ENCODE peak calls at places on chromosomes 7 and 10, in eight cellular contexts. T, A, N, S, R, W, L and X are unnamed samples.

GRCh38 chr7:64874114-64874513 is 29.0 kb upstream of the ZNF273 start:
- DNase-seq in T (no peak), A (no peak), N (no peak), S (no peak), R (no peak), W (no peak), L (no peak), X (no peak)

GRCh38 chr10:128046156-128046933 is 79.9 kb downstream of the MKI67 start:
- DNase-seq in T (no peak), A (no peak), N (no peak), S (no peak), R (no peak), W (no peak), L (no peak), X (no peak)

GRCh38 chr7:6576024-6576866 is 1.0 kb upstream of the ZDHHC4 start:
- DNase-seq in T (peak), A (no peak), N (no peak), S (no peak), R (no peak), W (no peak), L (no peak), X (no peak)

GRCh38 chr7:111531993-111532392 is 30.3 kb downstream of the IMMP2L start:
- DNase-seq in T (no peak), A (no peak), N (no peak), S (no peak), R (no peak), W (peak), L (no peak), X (no peak)

GRCh38 chr7:79531116-79531515 is 77.6 kb upstream of the MAGI2 start:
- DNase-seq in T (no peak), A (no peak), N (no peak), S (no peak), R (no peak), W (no peak), L (no peak), X (no peak)

GRCh38 chr7:129110575-129111376 is 33.7 kb upstream of the TSPAN33 start:
- DNase-seq in T (no peak), A (no peak), N (no peak), S (no peak), R (no peak), W (no peak), L (no peak), X (no peak)

GRCh38 chr10:75764974-75765551 is 333.6 kb downstream of the LRMDA start:
- DNase-seq in T (no peak), A (no peak), N (no peak), S (no peak), R (no peak), W (no peak), L (no peak), X (no peak)

GRCh38 chr10:22334414-22335203 is 10.7 kb upstream of the SPAG6 start:
- DNase-seq in T (peak), A (peak), N (no peak), S (no peak), R (no peak), W (no peak), L (no peak), X (no peak)

GRCh38 chr7:88791891-88792290 is 3.6 kb downstream of the TEX47 start:
- DNase-seq in T (no peak), A (no peak), N (no peak), S (no peak), R (no peak), W (no peak), L (no peak), X (no peak)

GRCh38 chr7:139909379-139910050 is 80.5 kb downstream of the TBXAS1 start:
- DNase-seq in T (no peak), A (no peak), N (no peak), S (no peak), R (no peak), W (peak), L (no peak), X (no peak)

GRCh38 chr10:84660340-84661159 is 332.2 kb downstream of the CCSER2 start:
- DNase-seq in T (no peak), A (no peak), N (no peak), S (no peak), R (no peak), W (no peak), L (no peak), X (no peak)

GRCh38 chr7:38702002-38702535 is 70.9 kb upstream of the AMPH start:
- DNase-seq in T (no peak), A (no peak), N (peak), S (no peak), R (no peak), W (no peak), L (no peak), X (no peak)

GRCh38 chr7:69630292-69630691 is 32.0 kb downstream of the AUTS2 start:
- DNase-seq in T (no peak), A (peak), N (no peak), S (no peak), R (peak), W (peak), L (no peak), X (no peak)

GRCh38 chr10:71247804-71248203 is 35.4 kb downstream of the UNC5B start:
- DNase-seq in T (no peak), A (no peak), N (no peak), S (no peak), R (no peak), W (no peak), L (no peak), X (no peak)

GRCh38 chr10:4780782-4781181 is 45.2 kb upstream of the AKR1E2 start:
- DNase-seq in T (no peak), A (no peak), N (peak), S (no peak), R (no peak), W (peak), L (no peak), X (no peak)

GRCh38 chr7:148944935-148945934 is 61.1 kb upstream of the EZH2 start:
- DNase-seq in T (no peak), A (no peak), N (no peak), S (no peak), R (peak), W (peak), L (no peak), X (no peak)

GRCh38 chr10:102113261-102113955 is 6.8 kb downstream of the LDB1 start:
- DNase-seq in T (no peak), A (no peak), N (peak), S (no peak), R (no peak), W (no peak), L (no peak), X (no peak)

GRCh38 chr7:38189256-38189938 is 11.4 kb downstream of the STARD3NL start:
- DNase-seq in T (no peak), A (no peak), N (no peak), S (no peak), R (no peak), W (no peak), L (no peak), X (no peak)

GRCh38 chr10:77909755-77910375 is 16.7 kb downstream of the DLG5 start:
- DNase-seq in T (peak), A (no peak), N (no peak), S (no peak), R (peak), W (peak), L (no peak), X (no peak)
- TF ChIP-seq CTCF in T (no peak), A (no peak), N (no peak), S (no peak), R (no peak), W (no peak), L (no peak), X (no peak)

GRCh38 chr10:25682203-25682950 is 251.7 kb upstream of the MYO3A start:
- DNase-seq in T (no peak), A (no peak), N (peak), S (no peak), R (no peak), W (peak), L (no peak), X (no peak)
- TF ChIP-seq CTCF in T (no peak), A (peak), N (no peak), S (peak), R (no peak), W (peak), L (no peak), X (no peak)

GRCh38 chr7:151060416-151061234 is 1.2 kb downstream of the SLC4A2 start:
- DNase-seq in T (peak), A (no peak), N (peak), S (no peak), R (no peak), W (peak), L (no peak), X (no peak)
- TF ChIP-seq CTCF in T (no peak), A (no peak), N (no peak), S (no peak), R (peak), W (no peak), L (no peak), X (no peak)

GRCh38 chr10:95728535-95728934 is 27.4 kb upstream of the ENTPD1 start:
- DNase-seq in T (no peak), A (no peak), N (no peak), S (no peak), R (no peak), W (peak), L (no peak), X (no peak)
- TF ChIP-seq CTCF in T (no peak), A (no peak), N (no peak), S (no peak), R (no peak), W (no peak), L (no peak), X (no peak)

DNA sequence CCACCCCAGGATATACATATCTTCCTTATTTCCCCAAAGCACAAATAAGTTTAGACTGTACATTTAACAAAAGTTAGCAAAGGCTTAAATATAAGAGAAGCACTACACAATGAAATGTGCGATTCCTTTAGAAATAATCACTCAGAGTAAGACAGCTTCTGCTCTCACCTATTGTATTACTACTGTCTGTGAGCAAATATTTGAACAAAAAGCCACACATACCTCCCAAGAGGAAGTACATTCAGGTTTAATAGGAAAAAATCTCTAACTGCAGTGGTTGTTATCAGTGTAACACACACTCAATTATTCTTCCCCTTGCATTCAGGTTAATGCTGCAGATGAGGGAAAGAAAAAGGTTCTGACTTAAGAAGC is 13.4 kb downstream of the GIMAP4 start:
- DNase-seq in T (no peak), A (no peak), N (no peak), S (no peak), R (no peak), W (no peak), L (no peak), X (no peak)
- TF ChIP-seq CTCF in T (no peak), A (no peak), N (no peak), S (no peak), R (no peak), W (no peak), L (no peak), X (no peak)

GRCh38 chr10:121099601-121100000 is 248.4 kb downstream of the WDR11 start:
- DNase-seq in T (no peak), A (no peak), N (no peak), S (no peak), R (no peak), W (no peak), L (no peak), X (no peak)
- TF ChIP-seq CTCF in T (no peak), A (no peak), N (no peak), S (no peak), R (no peak), W (no peak), L (no peak), X (no peak)